ENCODE peak calls at places on chromosomes 5 and 9, in six cellular contexts. D, T, S, R, H and A are unnamed samples.
A peak's percentile ranks its signal among the peaks of the same experiment; 100 is the strongest.

GRCh38 chr5:82111191-82111590 is 139.4 kb downstream of the ATG10 start:
- DNase-seq in T (no peak), H (no peak), R (no peak), D (peak; percentile 75), S (no peak), A (no peak)

GRCh38 chr5:26805076-26805475 is 233.3 kb downstream of the CDH9 start:
- DNase-seq in S (no peak), D (no peak), H (no peak), T (no peak), R (no peak), A (no peak)

GRCh38 chr9:73434826-73435225 is 283.2 kb downstream of the ANXA1 start:
- DNase-seq in T (no peak), R (no peak), S (no peak), H (no peak), D (no peak), A (no peak)

GRCh38 chr9:4666042-4666699 is at the start of gene SPATA6L:
- DNase-seq in T (peak; percentile 83), R (peak; percentile 24), D (peak; percentile 59), S (peak; percentile 76), H (peak; percentile 44), A (no peak)

GRCh38 chr9:133141833-133142594 is 21.0 kb upstream of the RALGDS start:
- DNase-seq in R (no peak), S (peak; percentile 61), H (no peak), T (peak; percentile 72), D (peak; percentile 87), A (no peak)

GRCh38 chr9:122200960-122201635 is 27.7 kb downstream of the LHX6 start:
- DNase-seq in D (no peak), H (no peak), T (no peak), R (no peak), S (no peak), A (peak; percentile 8)

GRCh38 chr5:111131356-111131755 is 39.2 kb downstream of the WDR36 start:
- DNase-seq in S (no peak), R (no peak), D (no peak), T (no peak), H (no peak), A (no peak)

GRCh38 chr5:78295035-78295961 is 800 bp upstream of the AP3B1 start:
- DNase-seq in T (peak; percentile 65), S (peak; percentile 58), H (peak; percentile 60), D (peak; percentile 47), R (peak; percentile 34), A (no peak)

GRCh38 chr5:123365163-123365562 is 58.0 kb downstream of the CEP120 start:
- DNase-seq in S (no peak), D (no peak), T (no peak), H (no peak), R (no peak), A (no peak)

GRCh38 chr9:16425572-16425971 is 444.9 kb downstream of the BNC2 start:
- DNase-seq in T (no peak), D (no peak), S (no peak), R (no peak), H (peak; percentile 84), A (no peak)

GRCh38 chr5:98415663-98416062 is 357.8 kb upstream of the RGMB start:
- DNase-seq in H (no peak), S (no peak), R (no peak), T (no peak), D (no peak), A (no peak)

GRCh38 chr5:80516826-80517225 is 28.9 kb downstream of the FAM151B start:
- DNase-seq in H (peak; percentile 83), D (peak; percentile 31), S (no peak), T (no peak), R (no peak), A (peak; percentile 58)

GRCh38 chr9:129412814-129413536 is 207.9 kb downstream of the C9orf50 start:
- DNase-seq in T (peak; percentile 68), H (peak; percentile 50), D (peak; percentile 40), S (peak; percentile 55), R (no peak), A (peak; percentile 42)

GRCh38 chr5:172878585-172879433 is 44.8 kb downstream of the ERGIC1 start:
- DNase-seq in R (no peak), T (no peak), S (no peak), D (no peak), H (no peak), A (no peak)

GRCh38 chr9:133113928-133114351 is 7.1 kb downstream of the RALGDS start:
- DNase-seq in S (no peak), H (no peak), R (no peak), D (no peak), T (peak; percentile 38), A (no peak)

GRCh38 chr5:178463321-178464155 is 126.7 kb downstream of the COL23A1 start:
- DNase-seq in H (no peak), S (no peak), D (no peak), T (no peak), R (no peak), A (no peak)

GRCh38 chr5:132225165-132226032 is 2.3 kb downstream of the P4HA2 start:
- DNase-seq in H (peak; percentile 36), T (peak; percentile 86), R (no peak), S (peak; percentile 83), D (no peak), A (no peak)

GRCh38 chr5:19676895-19677294 is 311.1 kb downstream of the CDH18 start:
- DNase-seq in S (no peak), H (no peak), R (no peak), D (no peak), T (no peak), A (peak; percentile 35)

GRCh38 chr5:146388418-146388817 is 49.8 kb downstream of the POU4F3 start:
- DNase-seq in T (no peak), S (no peak), R (no peak), H (peak; percentile 28), D (no peak), A (peak; percentile 18)

GRCh38 chr9:77440057-77440456 is 208.1 kb downstream of the GNA14 start:
- DNase-seq in T (no peak), R (no peak), D (no peak), H (no peak), S (no peak), A (peak; percentile 90)

GRCh38 chr9:107703651-107704050 is 214.1 kb upstream of the KLF4 start:
- DNase-seq in R (no peak), T (no peak), D (no peak), H (no peak), S (no peak), A (no peak)

GRCh38 chr5:172093559-172093958 is 87.1 kb upstream of the FBXW11 start:
- DNase-seq in H (no peak), R (no peak), S (no peak), D (no peak), T (no peak), A (no peak)

GRCh38 chr9:75089369-75089766 is 1.1 kb downstream of the OSTF1 start:
- DNase-seq in R (no peak), T (no peak), S (no peak), H (no peak), D (no peak), A (no peak)

GRCh38 chr9:75087279-75087823 is 604 bp downstream of the NMRK1 start:
- DNase-seq in R (peak; percentile 18), T (no peak), D (peak; percentile 72), S (peak; percentile 63), H (peak; percentile 31), A (no peak)

GRCh38 chr9:75087824-75088645 is at the start of the genes NMRK1 and OSTF1:
- DNase-seq in R (peak; percentile 94), D (peak; percentile 98), H (peak; percentile 91), T (peak; percentile 97), S (peak; percentile 97), A (peak; percentile 91)

GRCh38 chr9:75090579-75090978 is 2.3 kb downstream of the OSTF1 start:
- DNase-seq in T (no peak), H (no peak), S (no peak), R (no peak), D (no peak), A (no peak)

DNA sequence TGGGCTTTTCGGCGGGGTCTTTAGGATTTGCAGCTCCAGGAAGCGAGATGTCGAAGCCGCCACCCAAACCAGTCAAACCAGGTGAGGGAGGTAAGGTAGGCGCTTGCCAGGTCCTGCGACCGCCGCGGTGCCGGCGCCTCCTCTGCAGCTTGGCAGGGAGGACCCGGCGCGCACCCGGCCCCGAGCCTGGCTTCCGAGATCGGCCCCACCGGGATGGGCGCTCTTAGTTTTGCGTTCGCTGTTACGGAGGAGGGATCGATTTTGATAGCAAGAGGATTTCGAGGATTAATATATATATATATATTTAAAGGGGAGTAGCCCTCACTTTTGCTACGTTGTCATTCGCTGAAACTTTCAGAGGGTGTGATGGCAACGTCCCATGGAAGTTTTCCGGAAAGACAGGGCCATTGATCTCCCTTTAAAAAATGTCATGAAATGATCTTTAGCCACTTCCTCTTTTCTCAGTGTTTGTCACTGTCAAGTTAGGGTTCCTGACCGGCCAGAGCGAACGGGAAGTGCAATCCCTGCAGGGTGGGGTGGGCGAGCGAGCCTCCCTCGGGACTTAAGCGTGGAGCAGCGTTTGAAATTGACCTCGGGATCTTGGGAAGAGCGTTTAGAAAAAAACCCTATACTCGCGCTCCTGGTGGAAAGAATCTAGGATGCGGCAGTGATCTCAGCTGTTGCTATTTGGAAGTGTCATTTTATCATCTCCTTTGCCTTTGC is 493 bp downstream of the OSTF1 start:
- DNase-seq in D (peak; percentile 70), T (peak; percentile 73), H (peak; percentile 58), R (no peak), S (peak; percentile 71), A (no peak)
- TF ChIP-seq CTCF in D (no peak), T (no peak), H (no peak), R (peak; percentile 17), S (peak; percentile 39), A (peak; percentile 44)

DNA sequence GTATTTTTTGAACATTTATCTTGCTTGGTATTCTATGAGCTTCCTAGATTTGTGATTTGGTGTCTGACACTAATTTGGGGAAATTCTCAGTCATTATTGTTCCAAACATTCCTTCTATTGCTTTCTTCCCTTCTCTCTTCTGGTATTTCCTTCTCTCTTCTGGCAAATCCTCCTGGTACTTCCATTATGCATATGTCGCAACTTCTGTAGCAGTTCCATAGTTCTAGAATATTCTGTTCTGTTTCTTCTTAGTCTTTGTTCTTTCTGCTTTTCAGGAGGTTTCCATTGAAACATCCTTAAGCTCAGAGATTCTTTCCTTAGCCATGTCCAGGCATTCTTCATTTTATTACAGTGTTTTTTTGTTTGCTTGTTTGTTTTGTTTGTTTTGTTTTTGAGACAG is 155.2 kb upstream of the PIK3R1 start:
- DNase-seq in D (no peak), H (no peak), R (no peak), T (no peak), S (no peak), A (no peak)
- TF ChIP-seq CTCF in D (no peak), H (no peak), R (no peak), T (no peak), S (no peak), A (no peak)

GRCh38 chr5:23994581-23995370 is 487.4 kb downstream of the PRDM9 start:
- DNase-seq in R (no peak), H (peak; percentile 53), T (no peak), D (no peak), S (no peak), A (no peak)
- TF ChIP-seq CTCF in R (peak; percentile 68), H (peak; percentile 71), T (no peak), D (no peak), S (peak; percentile 15), A (no peak)

DNA sequence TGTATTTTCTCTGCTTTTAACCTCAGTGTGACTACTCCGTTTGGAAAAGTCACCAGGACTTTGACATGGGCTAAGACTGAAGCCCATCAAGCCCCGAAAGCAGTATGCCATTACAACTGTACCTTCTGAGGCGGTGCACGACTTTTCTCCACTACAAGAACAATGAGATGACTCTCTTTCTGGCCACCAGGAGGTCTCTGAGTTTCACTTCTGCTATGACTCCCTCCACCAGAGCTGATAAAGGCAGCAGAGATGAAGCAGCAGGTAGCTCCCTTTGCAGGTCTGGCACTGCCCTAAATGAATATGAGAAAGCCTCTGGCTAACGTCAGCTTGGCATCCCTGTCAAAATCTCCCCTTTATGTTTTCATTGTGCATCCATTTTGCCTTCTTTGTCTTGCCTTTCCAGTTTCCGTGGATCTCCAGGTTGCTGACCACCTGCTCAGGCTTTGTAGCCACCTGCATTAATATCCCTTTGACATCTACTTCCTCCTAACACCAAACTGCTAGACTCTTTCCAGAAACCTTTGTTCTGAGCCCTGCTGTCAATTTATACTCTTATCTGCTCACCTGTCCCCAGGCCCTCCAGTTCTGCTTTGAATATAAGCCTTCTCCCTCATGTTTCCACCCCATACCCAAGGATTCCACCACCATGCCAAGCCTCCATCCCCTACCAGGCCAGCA is 221.7 kb downstream of the ZNF608 start:
- DNase-seq in R (no peak), S (peak; percentile 13), T (no peak), D (peak; percentile 91), H (no peak), A (no peak)
- TF ChIP-seq CTCF in R (no peak), S (no peak), T (no peak), D (peak; percentile 52), H (no peak), A (no peak)